ENCODE peak calls at places on chromosomes 13 and 19, in four cellular contexts. X is neural progenitor cell, E is heart left ventricle, V is breast epithelium. T is an unnamed sample.

GRCh38 chr13:24040835-24041234 is 119.7 kb upstream of the SPATA13 start:
- DNase-seq in X (peak; percentile 72), E (no peak), V (no peak), T (no peak)

GRCh38 chr13:27016871-27017270 is 154.7 kb downstream of the USP12 start:
- DNase-seq in X (no peak), E (no peak), V (no peak), T (peak; percentile 65)

GRCh38 chr13:23996456-23996855 is 99.2 kb upstream of the C1QTNF9B start:
- DNase-seq in X (no peak), E (no peak), V (no peak), T (no peak)

GRCh38 chr19:30105723-30106122 is 163.7 kb downstream of the URI1 start:
- DNase-seq in X (no peak), E (no peak), V (no peak), T (no peak)

GRCh38 chr13:99655351-99656091 is 154.2 kb downstream of the TM9SF2 start:
- DNase-seq in X (peak; percentile 45), E (no peak), V (no peak), T (no peak)

GRCh38 chr19:38009650-38010229 is 102.7 kb downstream of the SIPA1L3 start:
- DNase-seq in X (no peak), E (no peak), V (no peak), T (no peak)

GRCh38 chr19:17329061-17329767 is 5.4 kb downstream of the ANO8 start:
- DNase-seq in X (peak; percentile 46), E (no peak), V (no peak), T (no peak)

GRCh38 chr13:74026753-74027152 is 107.5 kb downstream of the KLF12 start:
- DNase-seq in X (no peak), E (no peak), V (no peak), T (no peak)

GRCh38 chr13:26062853-26063444 is 11.1 kb upstream of the SHISA2 start:
- DNase-seq in X (peak; percentile 73), E (peak; percentile 44), V (no peak), T (peak; percentile 67)

GRCh38 chr13:19586904-19587634 is 25.7 kb upstream of the TPTE2 start:
- DNase-seq in X (no peak), E (no peak), V (no peak), T (no peak)

GRCh38 chr19:23698711-23699520 is 11.9 kb upstream of the ZNF675 start:
- DNase-seq in X (no peak), E (no peak), V (no peak), T (peak; percentile 33)

GRCh38 chr19:10228925-10229324 is 2.2 kb downstream of the S1PR2 start:
- DNase-seq in X (peak; percentile 67), E (no peak), V (no peak), T (peak; percentile 35)

GRCh38 chr13:46134961-46135522 is 30.2 kb upstream of the CPB2 start:
- DNase-seq in X (peak; percentile 18), E (no peak), V (no peak), T (no peak)

GRCh38 chr13:112975401-112975939 is 6.5 kb downstream of the MCF2L start:
- DNase-seq in X (no peak), E (no peak), V (no peak), T (no peak)

GRCh38 chr19:31591258-31591657 is 242.0 kb upstream of the TSHZ3 start:
- DNase-seq in X (no peak), E (no peak), V (no peak), T (no peak)

GRCh38 chr13:78608254-78608704 is 4.9 kb upstream of the POU4F1 start:
- DNase-seq in X (peak; percentile 29), E (no peak), V (no peak), T (no peak)

GRCh38 chr13:109869312-109870237 is 83.2 kb upstream of the IRS2 start:
- DNase-seq in X (no peak), E (peak; percentile 73), V (peak; percentile 84), T (no peak)

DNA sequence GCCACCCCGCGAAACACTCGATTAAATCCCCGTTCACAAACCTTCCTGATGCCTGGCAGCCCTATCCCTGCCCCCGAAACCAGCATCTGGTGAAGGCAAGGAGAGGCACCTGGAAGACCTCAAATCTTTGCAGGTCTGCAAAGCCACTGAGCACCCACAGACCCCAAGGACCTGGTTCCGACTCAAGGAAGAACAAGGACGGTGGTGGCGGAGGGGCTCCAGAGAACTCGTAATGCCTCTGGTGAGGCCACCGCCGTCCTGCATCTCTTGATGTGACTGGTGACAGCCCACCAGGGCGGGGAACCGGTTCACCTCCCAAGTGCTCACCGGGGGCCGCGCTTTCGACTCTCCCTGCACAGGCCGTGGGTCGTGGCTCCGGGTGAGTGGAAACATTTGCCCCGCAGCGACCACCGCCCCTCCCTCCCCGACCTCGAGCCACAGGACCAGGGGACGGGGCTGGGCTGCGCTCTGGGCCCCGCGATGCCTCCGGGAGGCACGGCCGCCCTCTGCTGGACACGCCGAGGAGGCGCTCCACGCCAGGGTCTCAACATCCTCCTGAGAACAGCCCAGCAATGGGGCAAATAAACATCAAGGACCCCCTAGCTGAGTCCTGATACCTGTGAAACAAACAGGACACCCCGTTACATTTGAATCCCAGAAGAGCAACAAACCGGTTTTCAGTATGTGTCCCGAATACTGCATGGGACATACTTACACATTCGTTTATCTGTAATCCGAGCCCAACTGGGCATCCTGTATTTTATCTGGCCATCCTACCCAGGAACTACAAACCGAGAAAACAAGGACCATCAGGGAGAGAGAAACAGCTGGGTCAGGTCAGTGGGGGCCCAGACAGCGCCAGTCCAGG is 3.9 kb upstream of the PLPP2 start:
- DNase-seq in X (peak; percentile 80), E (no peak), V (peak; percentile 62), T (peak; percentile 44)
- H3K27ac ChIP-seq in X (no peak overlapping the region), E (peak overlapping the region; percentile 44), V (peak overlapping the region; percentile 73), T (no peak overlapping the region)

GRCh38 chr19:41528106-41528505 is 47.9 kb upstream of the CEACAM21 start:
- DNase-seq in X (no peak), E (no peak), V (no peak), T (no peak)
- H3K4me3 ChIP-seq in X (no peak overlapping the region), E (no peak overlapping the region), V (no peak overlapping the region), T (no peak overlapping the region)

GRCh38 chr13:70630247-70630646 is 522.0 kb upstream of the KLHL1 start:
- DNase-seq in X (no peak), E (no peak), V (no peak), T (no peak)
- H3K27me3 ChIP-seq in X (no peaks in the 10 kb centered on the region), E (no peaks in the 10 kb centered on the region), V (no peaks in the 10 kb centered on the region), T (no peaks in the 10 kb centered on the region)

GRCh38 chr19:19752760-19753403 is 20.0 kb upstream of the ZNF14 start:
- DNase-seq in X (no peak), E (no peak), V (no peak), T (no peak)

DNA sequence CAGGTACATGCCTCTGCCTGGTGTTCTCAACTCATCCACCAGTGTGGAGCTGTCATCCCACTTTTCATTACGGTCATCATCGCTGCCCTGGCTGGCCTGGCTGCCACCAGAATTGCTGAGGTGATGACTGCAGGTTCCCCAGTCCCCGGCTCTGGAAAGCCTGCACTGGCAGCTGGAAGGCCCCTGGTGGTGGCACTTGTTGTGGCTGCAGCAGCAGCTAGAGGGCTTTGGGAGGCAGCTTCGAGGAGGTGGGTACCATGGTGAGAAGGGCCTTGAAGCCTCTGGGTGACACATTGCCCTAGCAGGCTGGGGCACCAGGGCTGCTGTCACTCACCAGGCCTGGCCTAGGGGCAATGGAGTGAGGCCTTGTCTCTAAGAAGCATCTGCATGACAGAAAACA is 25.3 kb upstream of the ZNF14 start:
- DNase-seq in X (no peak), E (no peak), V (no peak), T (no peak)
- H3K27ac ChIP-seq in X (no peak overlapping the region), E (no peak overlapping the region), V (no peak overlapping the region), T (no peak overlapping the region)